ENCODE peak calls at places on chromosomes 5 and 9, in ten cellular contexts. X, J, W, R, C, A, G, L, H and Q are unnamed samples.

GRCh38 chr5:16812448-16812847 is 123.6 kb downstream of the MYO10 start:
- DNase-seq in G (no peak), W (no peak), R (no peak), L (no peak), A (no peak), C (no peak), X (no peak), J (no peak), H (no peak), Q (no peak)

GRCh38 chr5:16304846-16305245 is 125.3 kb upstream of the MARCHF11 start:
- DNase-seq in L (peak; percentile 2), X (no peak), A (no peak), G (no peak), H (peak; percentile 6), C (no peak), J (no peak), W (peak; percentile 28), R (no peak), Q (no peak)

GRCh38 chr5:72788851-72789505 is 27.5 kb upstream of the TNPO1 start:
- DNase-seq in H (peak; percentile 5), G (peak; percentile 37), J (peak; percentile 53), X (no peak), C (no peak), W (peak; percentile 59), R (no peak), A (no peak), L (peak; percentile 78), Q (no peak)

GRCh38 chr9:23665635-23666034 is 160.4 kb downstream of the ELAVL2 start:
- DNase-seq in H (no peak), C (no peak), J (no peak), R (no peak), X (no peak), L (no peak), W (no peak), G (no peak), A (no peak), Q (no peak)

GRCh38 chr5:124908603-124909451 is 162.4 kb upstream of the ZNF608 start:
- DNase-seq in L (peak; percentile 45), X (no peak), G (peak; percentile 40), W (peak; percentile 43), J (peak; percentile 67), A (no peak), H (peak; percentile 76), R (peak; percentile 36), C (no peak), Q (no peak)

GRCh38 chr5:157915638-157916037 is 56.7 kb upstream of the CLINT1 start:
- DNase-seq in X (no peak), H (peak; percentile 55), A (no peak), L (peak; percentile 9), G (peak; percentile 69), J (no peak), R (no peak), W (no peak), C (no peak), Q (no peak)

GRCh38 chr9:130707225-130707976 is 13.8 kb downstream of the EXOSC2 start:
- DNase-seq in X (no peak), G (peak; percentile 84), H (peak; percentile 32), W (peak; percentile 74), R (peak; percentile 83), L (peak; percentile 32), J (peak; percentile 61), A (peak; percentile 90), C (no peak), Q (peak; percentile 61)

GRCh38 chr5:147805030-147805454 is 22.5 kb upstream of the JAKMIP2 start:
- DNase-seq in G (no peak), X (no peak), A (no peak), H (no peak), R (no peak), J (no peak), C (peak; percentile 92), W (no peak), L (no peak), Q (peak; percentile 92)

GRCh38 chr5:126339215-126339805 is 83.9 kb upstream of the GRAMD2B start:
- DNase-seq in R (peak; percentile 70), C (peak; percentile 71), X (peak; percentile 54), J (peak; percentile 50), W (peak; percentile 79), H (peak; percentile 42), L (peak; percentile 57), A (peak; percentile 76), G (peak; percentile 85), Q (peak; percentile 81)

GRCh38 chr5:139637438-139638089 is 10.6 kb upstream of the CXXC5 start:
- DNase-seq in X (no peak), R (peak; percentile 89), J (peak; percentile 65), H (peak; percentile 70), C (no peak), L (peak; percentile 46), A (peak; percentile 88), G (peak; percentile 91), W (peak; percentile 93), Q (peak; percentile 83)

GRCh38 chr5:130720355-130720754 is 444.7 kb downstream of the HINT1 start:
- DNase-seq in J (no peak), R (peak; percentile 71), W (peak; percentile 0), C (no peak), G (peak; percentile 69), L (peak; percentile 55), H (peak; percentile 27), X (peak; percentile 45), A (peak; percentile 81), Q (no peak)

GRCh38 chr9:105138306-105138801 is 106.1 kb upstream of the SLC44A1 start:
- DNase-seq in J (peak; percentile 48), C (no peak), H (no peak), X (no peak), R (peak; percentile 43), G (peak; percentile 55), W (no peak), L (no peak), A (peak; percentile 72), Q (no peak)

GRCh38 chr9:107462691-107463090 is 26.9 kb downstream of the KLF4 start:
- DNase-seq in L (peak; percentile 44), H (peak; percentile 7), C (no peak), J (no peak), R (no peak), G (no peak), A (no peak), W (peak; percentile 74), X (no peak), Q (no peak)

GRCh38 chr9:73577867-73578266 is 426.2 kb downstream of the ANXA1 start:
- DNase-seq in L (peak; percentile 12), G (peak; percentile 36), H (peak; percentile 61), A (no peak), R (peak; percentile 41), X (no peak), W (peak; percentile 6), C (no peak), J (no peak), Q (no peak)

GRCh38 chr5:178205010-178205748 is 846 bp downstream of the HNRNPAB start:
- DNase-seq in X (no peak), R (peak; percentile 84), G (peak; percentile 92), L (peak; percentile 69), A (peak; percentile 82), J (peak; percentile 61), W (peak; percentile 89), C (no peak), H (peak; percentile 39), Q (peak; percentile 72)

GRCh38 chr9:93894691-93895079 is 60.5 kb downstream of the BARX1 start:
- DNase-seq in J (no peak), L (no peak), R (no peak), H (no peak), X (no peak), A (no peak), C (no peak), W (no peak), G (no peak), Q (no peak)

GRCh38 chr5:172816887-172817418 is 17.1 kb upstream of the ERGIC1 start:
- DNase-seq in W (peak; percentile 95), X (no peak), C (no peak), L (peak; percentile 86), H (peak; percentile 70), R (no peak), J (no peak), G (no peak), A (no peak), Q (no peak)

GRCh38 chr9:86550411-86550810 is 196.2 kb upstream of the TUT7 start:
- DNase-seq in C (no peak), W (peak; percentile 64), G (no peak), L (no peak), H (no peak), A (no peak), J (no peak), R (no peak), X (no peak), Q (no peak)
- H3K27ac ChIP-seq in C (peak overlapping the region; percentile 100), W (peak overlapping the region; percentile 83), G (no peak overlapping the region), L (no peak overlapping the region), H (peak overlapping the region; percentile 26), A (no peak overlapping the region), J (peak overlapping the region; percentile 30), R (no peak overlapping the region), X (no peak overlapping the region), Q (no peak overlapping the region)

GRCh38 chr9:720239-720881 is 121.1 kb upstream of the DMRT1 start:
- DNase-seq in C (no peak), W (no peak), G (no peak), L (no peak), R (peak; percentile 34), H (no peak), J (no peak), A (peak; percentile 33), X (no peak), Q (no peak)
- H3K36me3 ChIP-seq in C (peaks cover 7% of the 10 kb centered on the region), W (no peaks in the 10 kb centered on the region), G (no peaks in the 10 kb centered on the region), L (peaks cover 20% of the 10 kb centered on the region), R (no peaks in the 10 kb centered on the region), H (peaks cover 3% of the 10 kb centered on the region), J (no peaks in the 10 kb centered on the region), A (no peaks in the 10 kb centered on the region), X (no peaks in the 10 kb centered on the region), Q (no peaks in the 10 kb centered on the region)

GRCh38 chr5:96427823-96428222 is 5.2 kb downstream of the PCSK1 start:
- DNase-seq in R (peak; percentile 53), G (peak; percentile 15), X (no peak), J (no peak), H (peak; percentile 16), W (peak; percentile 34), L (no peak), A (peak; percentile 59), C (no peak), Q (no peak)

GRCh38 chr5:96434201-96434645 is 1.2 kb upstream of the PCSK1 start:
- DNase-seq in L (peak; percentile 51), R (peak; percentile 92), A (peak; percentile 93), J (no peak), W (peak; percentile 84), X (peak; percentile 7), C (peak; percentile 24), H (peak; percentile 70), G (peak; percentile 86), Q (peak; percentile 77)

GRCh38 chr5:96431376-96432244 is 1.4 kb downstream of the PCSK1 start:
- DNase-seq in X (no peak), C (no peak), W (peak; percentile 97), A (peak; percentile 64), L (peak; percentile 32), H (peak; percentile 73), R (peak; percentile 57), J (no peak), G (no peak), Q (no peak)

GRCh38 chr5:96433066-96433447 is at the start of gene PCSK1:
- DNase-seq in A (peak; percentile 64), H (peak; percentile 23), R (peak; percentile 70), C (no peak), L (no peak), J (no peak), W (peak; percentile 13), G (no peak), X (no peak), Q (no peak)

GRCh38 chr5:96432245-96433065 is 593 bp downstream of the PCSK1 start:
- DNase-seq in C (no peak), G (peak; percentile 6), X (no peak), H (peak; percentile 81), R (peak; percentile 85), A (peak; percentile 80), L (no peak), W (peak; percentile 37), J (no peak), Q (no peak)
- TF ChIP-seq EZH2 in C (no peak), G (no peak), X (no peak), H (peak; percentile 66), R (peak; percentile 27), A (peak; percentile 18), L (no peak), W (no peak), J (no peak), Q (no peak)

GRCh38 chr9:90832251-90832650 is 30.6 kb downstream of the SYK start:
- DNase-seq in J (no peak), G (no peak), R (no peak), C (no peak), A (no peak), X (no peak), L (no peak), W (no peak), H (no peak), Q (no peak)
- H3K27ac ChIP-seq in J (no peak overlapping the region), G (no peak overlapping the region), R (no peak overlapping the region), C (no peak overlapping the region), A (no peak overlapping the region), X (no peak overlapping the region), L (no peak overlapping the region), W (no peak overlapping the region), H (no peak overlapping the region), Q (no peak overlapping the region)